ENCODE peak calls at places on chromosomes 3 and 15, in four cellular contexts. Z is skeletal muscle cell; D is CD8-positive, alpha-beta T cell; H is colonic mucosa. U is an unnamed sample.

GRCh38 chr3:31077826-31078225 is 183.4 kb upstream of the GADL1 start:
- DNase-seq in H (no peak), D (no peak), Z (peak), U (no peak)

GRCh38 chr3:195544634-195545033 is 1.5 kb upstream of the PPP1R2 start:
- DNase-seq in H (no peak), D (no peak), Z (no peak), U (no peak)

GRCh38 chr3:49415931-49416601 is 3.8 kb downstream of the TCTA start:
- DNase-seq in D (peak), Z (no peak), H (no peak), U (no peak)

GRCh38 chr3:184654375-184654774 is 57.5 kb downstream of the MAGEF1 start:
- DNase-seq in H (no peak), D (no peak), Z (no peak), U (no peak)

GRCh38 chr3:149657796-149658443 is at the start of gene WWTR1:
- DNase-seq in D (peak), H (peak), Z (peak), U (peak)

GRCh38 chr3:37985637-37986320 is 4.8 kb upstream of the VILL start:
- DNase-seq in H (peak), Z (no peak), D (no peak), U (no peak)

GRCh38 chr15:31238906-31239305 is 87.7 kb upstream of the KLF13 start:
- DNase-seq in Z (no peak), H (no peak), D (no peak), U (no peak)

GRCh38 chr3:126317029-126317996 is 39.9 kb downstream of the KLF15 start:
- DNase-seq in H (no peak), Z (no peak), D (no peak), U (no peak)

GRCh38 chr3:71658131-71658530 is 67.1 kb downstream of the EIF4E3 start:
- DNase-seq in Z (no peak), D (no peak), H (peak), U (no peak)

GRCh38 chr15:68776477-68777270 is 44.0 kb downstream of the ANP32A start:
- DNase-seq in H (no peak), Z (no peak), D (no peak), U (no peak)

GRCh38 chr3:142964150-142964498 is 650 bp upstream of the PAQR9 start:
- DNase-seq in D (no peak), H (no peak), Z (no peak), U (no peak)
- H3K4me3 ChIP-seq in D (no peak), H (no peak), Z (peak), U (no peak)

GRCh38 chr3:127909646-127910045 is 5.4 kb upstream of the KBTBD12 start:
- DNase-seq in Z (no peak), H (no peak), D (no peak), U (no peak)

GRCh38 chr3:127911421-127911931 is 3.6 kb upstream of the KBTBD12 start:
- DNase-seq in H (peak), Z (no peak), D (no peak), U (no peak)

GRCh38 chr3:127915937-127916480 is 977 bp downstream of the KBTBD12 start:
- DNase-seq in H (no peak), D (no peak), Z (no peak), U (no peak)

GRCh38 chr3:127915115-127915936 is at the start of gene KBTBD12:
- DNase-seq in H (peak), Z (no peak), D (no peak), U (no peak)

DNA sequence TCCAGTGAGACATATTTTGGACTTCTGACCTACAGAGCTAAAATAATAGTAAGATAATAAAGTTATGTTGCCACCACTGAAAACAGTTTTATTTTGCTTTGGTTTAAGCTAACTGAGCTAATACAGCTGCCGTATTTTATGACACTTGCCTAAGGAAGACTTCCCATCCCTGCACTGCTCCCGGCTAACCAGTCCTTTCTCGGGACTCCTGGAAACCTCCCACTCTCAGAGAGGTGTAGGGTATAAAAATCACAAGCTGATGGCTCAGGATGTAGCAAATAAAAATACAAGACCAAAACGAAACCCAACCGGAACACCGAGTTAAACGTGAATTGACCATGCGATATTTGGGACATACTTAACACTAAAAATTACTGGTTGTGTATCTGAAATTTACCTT is 448 bp upstream of the KBTBD12 start:
- DNase-seq in H (no peak), Z (no peak), D (no peak), U (no peak)
- H3K4me3 ChIP-seq in H (peak), Z (peak), D (no peak), U (no peak)

GRCh38 chr15:29409890-29410289 is 140.3 kb upstream of the NSMCE3 start:
- DNase-seq in Z (no peak), H (no peak), D (no peak), U (no peak)
- H3K4me3 ChIP-seq in Z (no peak), H (no peak), D (no peak), U (no peak)

DNA sequence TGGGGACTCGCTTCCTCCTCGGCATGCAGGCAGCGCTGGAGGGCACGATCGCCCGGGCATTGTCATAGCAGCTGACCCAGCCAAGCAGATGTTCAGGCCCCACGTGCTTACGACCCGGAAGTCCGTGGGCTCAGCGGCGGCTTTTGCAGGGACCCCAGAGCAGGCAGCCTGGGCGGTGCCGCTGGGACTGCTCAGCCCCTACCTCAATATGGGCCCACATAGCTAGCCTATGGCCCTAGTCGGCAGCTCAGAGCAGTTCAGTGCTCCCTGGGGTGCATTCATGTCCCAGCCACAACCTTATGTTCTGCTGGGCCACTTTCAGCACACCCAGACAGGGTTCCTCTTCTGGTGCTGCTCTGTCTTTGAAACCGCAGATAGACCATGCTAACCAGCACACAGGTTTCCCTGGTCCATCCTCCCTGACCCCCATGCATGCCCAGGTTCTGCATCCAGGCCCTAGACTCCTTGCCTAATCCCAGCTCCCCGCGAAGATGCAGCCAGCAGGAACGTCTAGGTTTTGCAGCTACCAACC is 10.4 kb upstream of the EIF4A2 start:
- DNase-seq in Z (no peak), H (peak), D (peak), U (no peak)
- H3K4me3 ChIP-seq in Z (peak), H (no peak), D (peak), U (no peak)

GRCh38 chr3:94063497-94064119 is 747 bp downstream of the NSUN3 start:
- DNase-seq in H (peak), D (no peak), Z (no peak), U (no peak)

GRCh38 chr3:94065819-94066218 is 3.0 kb downstream of the NSUN3 start:
- DNase-seq in H (no peak), Z (no peak), D (no peak), U (no peak)

GRCh38 chr3:94066829-94067470 is 4.1 kb downstream of the NSUN3 start:
- DNase-seq in D (no peak), Z (no peak), H (no peak), U (no peak)

GRCh38 chr3:94062513-94063404 is at the start of the genes DHFR2 and NSUN3:
- DNase-seq in Z (peak), H (peak), D (peak), U (peak)

GRCh38 chr3:94064243-94064642 is 1.4 kb downstream of the NSUN3 start:
- DNase-seq in Z (no peak), D (no peak), H (no peak), U (peak)
- H3K4me3 ChIP-seq in Z (no peak), D (peak), H (no peak), U (peak)

GRCh38 chr3:186361246-186361611 is 805 bp downstream of the DGKG start:
- DNase-seq in H (no peak), Z (no peak), D (no peak), U (no peak)

GRCh38 chr3:186362988-186363387 is 954 bp upstream of the DGKG start:
- DNase-seq in H (no peak), Z (no peak), D (no peak), U (no peak)

GRCh38 chr3:186360779-186361178 is 1.3 kb downstream of the DGKG start:
- DNase-seq in Z (no peak), D (no peak), H (no peak), U (no peak)

GRCh38 chr3:186361612-186362408 is at the start of gene DGKG:
- DNase-seq in Z (no peak), H (peak), D (no peak), U (no peak)

GRCh38 chr3:186362409-186362757 is 349 bp upstream of the DGKG start:
- DNase-seq in Z (no peak), D (no peak), H (no peak), U (no peak)
- H3K4me3 ChIP-seq in Z (peak), D (no peak), H (peak), U (no peak)

DNA sequence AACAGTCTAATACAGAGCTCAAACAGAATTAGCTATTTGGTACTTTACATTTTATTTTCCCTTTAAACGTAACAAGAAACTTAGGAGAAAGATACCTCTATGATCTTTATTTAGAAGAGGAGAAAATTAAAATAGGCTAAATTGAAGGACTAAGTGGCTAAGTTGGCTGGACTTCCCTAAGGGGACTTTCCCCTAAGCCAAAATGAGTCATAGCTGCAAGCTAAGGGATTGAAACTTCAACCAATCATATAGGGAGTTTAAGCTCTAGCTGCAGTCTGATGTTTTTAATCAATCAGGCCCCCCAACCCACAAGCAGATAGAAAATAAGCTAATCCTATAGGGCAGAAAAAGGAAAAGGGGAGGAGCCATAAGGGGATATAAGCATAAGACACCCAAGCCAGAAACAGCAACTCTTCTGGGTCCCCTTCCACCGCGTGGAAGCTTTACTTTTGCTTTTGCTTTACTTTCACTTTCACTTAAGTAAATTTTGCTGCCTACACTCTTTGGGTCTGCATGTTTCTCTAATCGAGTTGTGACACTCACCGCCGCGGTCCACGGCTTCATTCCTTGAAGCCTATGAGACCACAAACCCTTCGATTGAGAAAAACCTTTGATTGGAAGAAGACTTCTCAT is 1108.5 kb upstream of the EPHA6 start:
- DNase-seq in Z (no peak), D (no peak), H (no peak), U (peak)
- H3K4me3 ChIP-seq in Z (no peak), D (no peak), H (no peak), U (peak)

DNA sequence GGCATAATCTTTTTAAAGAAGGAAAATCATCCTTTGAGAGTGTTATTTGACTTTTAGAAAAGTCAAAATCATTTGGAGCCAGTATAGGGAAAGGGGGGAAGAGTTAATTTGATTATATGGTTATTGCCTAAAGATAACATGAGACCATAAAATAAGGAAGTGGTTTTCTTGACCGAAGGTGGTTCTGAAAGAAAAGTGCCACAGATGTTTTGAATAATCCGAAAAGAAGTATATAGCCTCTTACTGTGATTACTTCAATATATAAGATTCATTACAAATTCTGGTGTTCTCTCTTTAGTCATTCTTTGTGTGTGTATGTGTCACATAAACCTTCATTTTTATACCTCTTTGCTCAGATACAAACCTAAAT is 1.1 kb downstream of the DNAJB11 start:
- DNase-seq in H (no peak), D (no peak), Z (no peak), U (no peak)
- H3K4me3 ChIP-seq in H (peak), D (peak), Z (peak), U (peak)

U was measured in PC-9.